ENCODE peak calls at places on chromosomes 16 and 17, in five cellular contexts. One of them, this sample, is unnamed.

GRCh38 chr17:36496018-36496789 is 9.7 kb downstream of the ZNHIT3 start:
- DNase-seq in WERI-Rb-1: peak
- DNase-seq in heart left ventricle: no peak
- DNase-seq in esophagus squamous epithelium: no peak
- DNase-seq in fibroblast of the aortic adventitia: no peak
- DNase-seq in this sample: no peak

GRCh38 chr17:77475012-77475976 is 334.5 kb downstream of the SEC14L1 start:
- DNase-seq in fibroblast of the aortic adventitia: peak
- DNase-seq in WERI-Rb-1: no peak
- DNase-seq in heart left ventricle: no peak
- DNase-seq in esophagus squamous epithelium: no peak
- DNase-seq in this sample: no peak

GRCh38 chr17:55527520-55528118 is 16.4 kb upstream of the SMIM36 start:
- DNase-seq in fibroblast of the aortic adventitia: peak
- DNase-seq in WERI-Rb-1: peak
- DNase-seq in heart left ventricle: no peak
- DNase-seq in esophagus squamous epithelium: no peak
- DNase-seq in this sample: peak

GRCh38 chr17:72984145-72984924 is 108.2 kb downstream of the SLC39A11 start:
- DNase-seq in heart left ventricle: no peak
- DNase-seq in WERI-Rb-1: no peak
- DNase-seq in esophagus squamous epithelium: no peak
- DNase-seq in fibroblast of the aortic adventitia: peak
- DNase-seq in this sample: no peak

GRCh38 chr17:82962163-82962720 is 117.2 kb upstream of the METRNL start:
- DNase-seq in fibroblast of the aortic adventitia: peak
- DNase-seq in heart left ventricle: no peak
- DNase-seq in WERI-Rb-1: peak
- DNase-seq in esophagus squamous epithelium: no peak
- DNase-seq in this sample: no peak

GRCh38 chr16:89312194-89312593 is 94.7 kb downstream of the ZNF778 start:
- DNase-seq in heart left ventricle: no peak
- DNase-seq in WERI-Rb-1: no peak
- DNase-seq in fibroblast of the aortic adventitia: no peak
- DNase-seq in esophagus squamous epithelium: no peak
- DNase-seq in this sample: no peak

GRCh38 chr16:73019456-73020362 is 28.2 kb downstream of the ZFHX3 start:
- DNase-seq in heart left ventricle: no peak
- DNase-seq in WERI-Rb-1: no peak
- DNase-seq in fibroblast of the aortic adventitia: peak
- DNase-seq in esophagus squamous epithelium: no peak
- DNase-seq in this sample: peak

GRCh38 chr17:51439395-51440229 is 179.3 kb downstream of the UTP18 start:
- DNase-seq in fibroblast of the aortic adventitia: no peak
- DNase-seq in esophagus squamous epithelium: no peak
- DNase-seq in heart left ventricle: no peak
- DNase-seq in WERI-Rb-1: no peak
- DNase-seq in this sample: no peak

GRCh38 chr17:56109811-56110210 is 43.5 kb upstream of the ANKFN1 start:
- DNase-seq in WERI-Rb-1: no peak
- DNase-seq in heart left ventricle: no peak
- DNase-seq in fibroblast of the aortic adventitia: no peak
- DNase-seq in esophagus squamous epithelium: no peak
- DNase-seq in this sample: no peak

GRCh38 chr17:72640415-72641165 is 451.9 kb downstream of the SLC39A11 start:
- DNase-seq in esophagus squamous epithelium: no peak
- DNase-seq in heart left ventricle: no peak
- DNase-seq in fibroblast of the aortic adventitia: no peak
- DNase-seq in WERI-Rb-1: no peak
- DNase-seq in this sample: no peak

GRCh38 chr16:55638256-55638655 is 17.5 kb upstream of the SLC6A2 start:
- DNase-seq in fibroblast of the aortic adventitia: no peak
- DNase-seq in WERI-Rb-1: no peak
- DNase-seq in heart left ventricle: no peak
- DNase-seq in esophagus squamous epithelium: no peak
- DNase-seq in this sample: no peak

GRCh38 chr17:41116292-41116691 is 1.9 kb downstream of the KRTAP4-11 start:
- DNase-seq in WERI-Rb-1: no peak
- DNase-seq in heart left ventricle: no peak
- DNase-seq in fibroblast of the aortic adventitia: no peak
- DNase-seq in esophagus squamous epithelium: no peak
- DNase-seq in this sample: no peak

GRCh38 chr17:72176902-72177660 is 56.3 kb downstream of the SOX9 start:
- DNase-seq in heart left ventricle: no peak
- DNase-seq in esophagus squamous epithelium: no peak
- DNase-seq in WERI-Rb-1: no peak
- DNase-seq in fibroblast of the aortic adventitia: no peak
- DNase-seq in this sample: no peak

GRCh38 chr16:68408428-68408827 is 39.9 kb downstream of the SMPD3 start:
- DNase-seq in heart left ventricle: no peak
- DNase-seq in esophagus squamous epithelium: no peak
- DNase-seq in WERI-Rb-1: no peak
- DNase-seq in fibroblast of the aortic adventitia: no peak
- DNase-seq in this sample: no peak

GRCh38 chr16:89052824-89053724 is 40.6 kb upstream of the ACSF3 start:
- DNase-seq in esophagus squamous epithelium: no peak
- DNase-seq in fibroblast of the aortic adventitia: peak
- DNase-seq in heart left ventricle: peak
- DNase-seq in WERI-Rb-1: no peak
- DNase-seq in this sample: no peak

GRCh38 chr16:89411335-89411850 is 79.0 kb downstream of the ANKRD11 start:
- DNase-seq in WERI-Rb-1: no peak
- DNase-seq in esophagus squamous epithelium: no peak
- DNase-seq in heart left ventricle: peak
- DNase-seq in fibroblast of the aortic adventitia: no peak
- DNase-seq in this sample: no peak

GRCh38 chr16:10876799-10877341 is at the start of gene CIITA:
- DNase-seq in heart left ventricle: peak
- DNase-seq in fibroblast of the aortic adventitia: peak
- DNase-seq in WERI-Rb-1: no peak
- DNase-seq in esophagus squamous epithelium: peak
- DNase-seq in this sample: no peak

GRCh38 chr17:74386397-74386796 is 19.1 kb downstream of the GPR142 start:
- DNase-seq in esophagus squamous epithelium: no peak
- DNase-seq in fibroblast of the aortic adventitia: peak
- DNase-seq in WERI-Rb-1: no peak
- DNase-seq in heart left ventricle: peak
- DNase-seq in this sample: peak

GRCh38 chr16:456891-457483 is 31.5 kb downstream of the RAB11FIP3 start:
- DNase-seq in WERI-Rb-1: no peak
- DNase-seq in esophagus squamous epithelium: no peak
- DNase-seq in fibroblast of the aortic adventitia: peak
- DNase-seq in heart left ventricle: no peak
- DNase-seq in this sample: no peak

GRCh38 chr17:41974031-41974430 is 7.4 kb downstream of the CNP start:
- DNase-seq in WERI-Rb-1: no peak
- DNase-seq in fibroblast of the aortic adventitia: no peak
- DNase-seq in esophagus squamous epithelium: no peak
- DNase-seq in heart left ventricle: no peak
- DNase-seq in this sample: no peak

GRCh38 chr17:44776628-44777393 is 18.0 kb downstream of the ADAM11 start:
- DNase-seq in WERI-Rb-1: no peak
- DNase-seq in esophagus squamous epithelium: no peak
- DNase-seq in heart left ventricle: no peak
- DNase-seq in fibroblast of the aortic adventitia: no peak
- DNase-seq in this sample: no peak

GRCh38 chr16:11094075-11094593 is 149.8 kb downstream of the CLEC16A start:
- DNase-seq in WERI-Rb-1: no peak
- DNase-seq in esophagus squamous epithelium: no peak
- DNase-seq in fibroblast of the aortic adventitia: peak
- DNase-seq in heart left ventricle: no peak
- DNase-seq in this sample: no peak

GRCh38 chr16:68031951-68032350 is 8.9 kb downstream of the DUS2 start:
- DNase-seq in esophagus squamous epithelium: no peak
- DNase-seq in heart left ventricle: no peak
- DNase-seq in fibroblast of the aortic adventitia: no peak
- DNase-seq in WERI-Rb-1: no peak
- DNase-seq in this sample: no peak

GRCh38 chr16:85640254-85640558 is 27.1 kb downstream of the GSE1 start:
- DNase-seq in heart left ventricle: no peak
- DNase-seq in WERI-Rb-1: no peak
- DNase-seq in esophagus squamous epithelium: no peak
- DNase-seq in fibroblast of the aortic adventitia: no peak
- DNase-seq in this sample: no peak

GRCh38 chr17:75589919-75590303 is 2.3 kb downstream of the MYO15B start:
- DNase-seq in esophagus squamous epithelium: no peak
- DNase-seq in WERI-Rb-1: no peak
- DNase-seq in heart left ventricle: peak
- DNase-seq in fibroblast of the aortic adventitia: no peak
- DNase-seq in this sample: no peak

GRCh38 chr16:50251375-50252081 is 14.8 kb upstream of the ADCY7 start:
- DNase-seq in WERI-Rb-1: no peak
- DNase-seq in heart left ventricle: peak
- DNase-seq in esophagus squamous epithelium: no peak
- DNase-seq in fibroblast of the aortic adventitia: peak
- DNase-seq in this sample: no peak

GRCh38 chr16:4505356-4506153 is 29.4 kb downstream of the HMOX2 start:
- DNase-seq in fibroblast of the aortic adventitia: no peak
- DNase-seq in esophagus squamous epithelium: no peak
- DNase-seq in WERI-Rb-1: no peak
- DNase-seq in heart left ventricle: no peak
- DNase-seq in this sample: no peak

DNA sequence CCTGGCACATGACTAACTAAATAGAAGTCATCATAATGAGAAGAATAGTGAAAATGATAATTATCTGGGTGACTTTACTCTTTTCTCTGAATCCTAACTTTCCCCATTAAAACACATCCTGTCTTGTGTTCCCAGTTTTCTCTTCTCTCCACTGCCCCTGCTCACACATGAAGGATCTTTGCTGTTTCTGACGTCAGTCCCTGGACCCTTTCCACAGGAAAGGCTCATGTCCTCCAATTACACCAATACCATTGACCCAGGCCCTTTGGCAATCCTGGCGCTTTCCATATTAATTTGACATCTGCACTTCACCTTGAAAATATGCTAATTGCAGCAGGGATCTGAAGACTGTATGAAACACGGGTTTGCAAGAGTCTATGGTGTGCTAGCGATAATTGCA is 170.1 kb upstream of the GOT2 start:
- DNase-seq in heart left ventricle: no peak
- DNase-seq in WERI-Rb-1: no peak
- DNase-seq in fibroblast of the aortic adventitia: no peak
- DNase-seq in esophagus squamous epithelium: no peak
- DNase-seq in this sample: no peak
- H3K4me3 ChIP-seq in heart left ventricle: no peak
- H3K4me3 ChIP-seq in WERI-Rb-1: no peak
- H3K4me3 ChIP-seq in fibroblast of the aortic adventitia: no peak
- H3K4me3 ChIP-seq in esophagus squamous epithelium: no peak
- H3K4me3 ChIP-seq in this sample: no peak

DNA sequence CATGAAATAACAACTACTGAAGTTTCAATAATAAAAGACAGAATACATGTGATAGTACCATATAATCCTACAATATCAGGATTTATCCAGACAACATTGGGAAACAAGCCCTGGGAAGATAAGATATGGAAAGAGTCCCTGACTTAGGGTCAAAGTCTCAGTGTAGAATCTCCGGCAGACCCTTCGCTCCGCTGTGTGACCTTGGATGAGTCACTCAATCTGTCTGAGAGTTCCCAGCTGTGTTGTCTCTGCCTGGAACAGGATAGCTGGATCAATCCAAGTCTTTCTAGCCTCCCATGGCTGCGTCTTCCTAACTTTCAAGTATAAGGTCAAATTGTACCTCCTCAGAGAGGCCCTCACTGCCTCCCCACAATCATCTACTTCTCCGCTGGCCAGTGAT is 335.9 kb downstream of the TMEM114 start:
- DNase-seq in fibroblast of the aortic adventitia: no peak
- DNase-seq in WERI-Rb-1: no peak
- DNase-seq in heart left ventricle: no peak
- DNase-seq in esophagus squamous epithelium: no peak
- DNase-seq in this sample: no peak
- H3K4me3 ChIP-seq in fibroblast of the aortic adventitia: no peak
- H3K4me3 ChIP-seq in WERI-Rb-1: no peak
- H3K4me3 ChIP-seq in heart left ventricle: no peak
- H3K4me3 ChIP-seq in esophagus squamous epithelium: no peak
- H3K4me3 ChIP-seq in this sample: no peak

DNA sequence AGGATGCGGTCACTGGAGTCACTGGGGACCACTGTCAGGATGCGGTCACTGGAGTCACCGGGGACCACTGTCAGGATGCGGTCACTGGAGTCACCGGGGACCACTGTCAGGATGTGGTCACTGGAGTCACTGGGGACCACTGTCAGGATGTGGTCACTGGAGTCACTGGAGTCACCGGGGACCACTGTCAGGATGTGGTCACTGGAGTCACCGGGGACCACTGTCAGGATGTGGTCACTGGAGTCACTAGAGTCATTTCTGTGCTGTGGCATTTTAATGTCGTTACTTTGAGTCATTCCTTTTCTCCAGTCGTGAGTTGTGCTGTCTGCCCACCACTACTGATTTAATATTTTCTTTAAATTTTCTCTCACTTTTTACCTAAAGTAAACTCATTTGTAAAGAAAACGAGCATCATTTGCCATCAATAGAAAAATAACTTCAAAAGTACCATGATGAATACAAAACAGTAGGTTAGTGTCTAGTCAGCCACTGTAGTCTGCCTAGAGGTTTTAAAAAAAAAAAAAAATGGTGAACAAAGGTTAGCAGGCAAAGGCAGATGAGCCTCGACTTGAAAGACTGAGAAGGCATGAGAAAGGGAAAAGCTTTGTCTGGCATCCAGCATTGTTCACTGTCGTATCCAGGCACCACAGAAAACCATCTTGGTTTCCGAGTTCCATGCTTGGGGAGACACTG is 346.6 kb downstream of the SNX29 start:
- DNase-seq in WERI-Rb-1: no peak
- DNase-seq in esophagus squamous epithelium: no peak
- DNase-seq in heart left ventricle: no peak
- DNase-seq in fibroblast of the aortic adventitia: no peak
- DNase-seq in this sample: no peak
- H3K4me3 ChIP-seq in WERI-Rb-1: no peak
- H3K4me3 ChIP-seq in esophagus squamous epithelium: no peak
- H3K4me3 ChIP-seq in heart left ventricle: no peak
- H3K4me3 ChIP-seq in fibroblast of the aortic adventitia: no peak
- H3K4me3 ChIP-seq in this sample: no peak

DNA sequence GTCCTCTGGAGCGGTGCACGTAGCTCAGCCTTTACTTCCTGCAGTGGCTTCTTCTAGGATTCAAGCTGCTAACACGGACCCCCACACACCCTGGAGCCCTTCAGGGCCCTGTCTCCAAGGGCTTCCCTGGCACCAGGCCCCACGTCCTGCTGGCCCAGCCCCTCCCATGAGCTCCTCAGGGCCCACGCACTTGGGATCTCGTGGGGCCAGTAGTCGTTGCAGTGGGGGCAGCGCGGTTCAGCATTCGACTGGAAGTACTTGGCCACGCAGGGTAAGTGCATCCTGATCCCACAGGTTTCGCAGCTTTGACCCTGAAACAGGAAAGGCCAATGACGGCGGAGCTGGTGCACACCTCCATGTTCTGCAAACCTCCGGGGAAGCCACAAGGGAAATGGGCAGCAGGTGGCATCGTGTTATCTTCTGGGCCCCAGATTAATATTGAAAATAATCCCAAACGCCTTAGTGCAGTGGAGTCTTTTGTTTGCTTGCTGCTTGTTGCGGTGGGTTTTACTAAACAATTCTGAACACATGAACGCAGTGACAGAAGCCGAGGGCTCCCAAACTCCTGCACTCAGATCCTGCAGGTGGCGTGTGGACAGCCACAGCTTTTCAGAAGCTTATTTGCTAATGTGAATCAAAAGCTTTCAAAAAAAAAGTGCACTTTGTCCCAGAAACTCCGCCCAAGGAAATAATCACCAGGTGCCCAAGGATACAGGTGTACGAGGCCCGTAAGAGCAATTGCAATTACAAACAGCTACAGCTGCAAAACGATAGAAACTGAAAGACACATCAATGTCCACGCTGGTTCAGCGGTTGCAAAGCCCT is 22.4 kb downstream of the KDM8 start:
- DNase-seq in esophagus squamous epithelium: no peak
- DNase-seq in heart left ventricle: peak
- DNase-seq in WERI-Rb-1: no peak
- DNase-seq in fibroblast of the aortic adventitia: no peak
- DNase-seq in this sample: no peak
- H3K4me3 ChIP-seq in esophagus squamous epithelium: no peak
- H3K4me3 ChIP-seq in heart left ventricle: no peak
- H3K4me3 ChIP-seq in WERI-Rb-1: no peak
- H3K4me3 ChIP-seq in fibroblast of the aortic adventitia: no peak
- H3K4me3 ChIP-seq in this sample: no peak